ENCODE peak calls at places on chromosome 1, in five cellular contexts. One of them, this sample, is unnamed.

GRCh38 chr1:165833358-165833757 is 5.9 kb downstream of the UCK2 start:
- DNase-seq in Kasumi-1: no peak
- DNase-seq in NB4: no peak
- DNase-seq in ELR: no peak
- DNase-seq in HS-5: no peak
- DNase-seq in this sample: no peak

GRCh38 chr1:85707267-85707989 is 805 bp downstream of the ZNHIT6 start:
- DNase-seq in Kasumi-1: peak
- DNase-seq in NB4: peak
- DNase-seq in ELR: peak
- DNase-seq in HS-5: no peak
- DNase-seq in this sample: no peak

GRCh38 chr1:116693759-116694482 is 26.4 kb upstream of the IGSF3 start:
- DNase-seq in Kasumi-1: no peak
- DNase-seq in NB4: no peak
- DNase-seq in ELR: peak
- DNase-seq in HS-5: peak
- DNase-seq in this sample: no peak

GRCh38 chr1:47627471-47628370 is 189.9 kb downstream of the FOXD2 start:
- DNase-seq in Kasumi-1: no peak
- DNase-seq in NB4: no peak
- DNase-seq in ELR: no peak
- DNase-seq in HS-5: no peak
- DNase-seq in this sample: no peak

GRCh38 chr1:17441265-17441992 is 2.0 kb upstream of the RCC2 start:
- DNase-seq in Kasumi-1: peak
- DNase-seq in NB4: peak
- DNase-seq in ELR: peak
- DNase-seq in HS-5: peak
- DNase-seq in this sample: no peak

GRCh38 chr1:22208265-22208972 is 65.5 kb upstream of the WNT4 start:
- DNase-seq in Kasumi-1: no peak
- DNase-seq in NB4: no peak
- DNase-seq in ELR: no peak
- DNase-seq in HS-5: no peak
- DNase-seq in this sample: no peak

GRCh38 chr1:179151908-179152682 is 70.2 kb downstream of the TOR3A start:
- DNase-seq in Kasumi-1: no peak
- DNase-seq in NB4: no peak
- DNase-seq in ELR: no peak
- DNase-seq in HS-5: no peak
- DNase-seq in this sample: no peak

GRCh38 chr1:111952258-111952657 is 37.2 kb downstream of the KCND3 start:
- DNase-seq in Kasumi-1: no peak
- DNase-seq in NB4: no peak
- DNase-seq in ELR: no peak
- DNase-seq in HS-5: no peak
- DNase-seq in this sample: no peak

This sample was measured in GF-D8.